ENCODE peak calls at places on chromosomes 1 and 21, in nine cellular contexts. Q, Z, V, A, D, G, J, I and B are unnamed samples.

GRCh38 chr21:45329261-45330074 is 41.8 kb upstream of the POFUT2 start:
- DNase-seq in J (no peak), I (no peak), Z (no peak), G (peak; percentile 78), Q (peak; percentile 75), V (no peak), D (peak; percentile 86), A (peak; percentile 46), B (no peak)

GRCh38 chr21:39676054-39676771 is 63.5 kb downstream of the B3GALT5 start:
- DNase-seq in J (no peak), A (peak; percentile 88), V (no peak), Q (no peak), Z (peak; percentile 95), I (no peak), G (no peak), D (no peak), B (peak; percentile 85)

GRCh38 chr1:51907079-51907702 is 28.7 kb upstream of the NRDC start:
- DNase-seq in Z (no peak), Q (no peak), D (no peak), G (no peak), J (no peak), A (no peak), I (no peak), V (no peak), B (no peak)

GRCh38 chr1:118077331-118078055 is 107.5 kb downstream of the SPAG17 start:
- DNase-seq in J (no peak), G (peak; percentile 20), D (no peak), Q (peak; percentile 52), I (no peak), Z (peak; percentile 23), V (no peak), A (peak; percentile 37), B (peak; percentile 28)

GRCh38 chr1:65681101-65681500 is 111.6 kb upstream of the PDE4B start:
- DNase-seq in V (no peak), Q (no peak), Z (no peak), D (no peak), G (no peak), A (peak; percentile 35), I (no peak), J (no peak), B (peak; percentile 2)

GRCh38 chr1:47507921-47508894 is 70.4 kb downstream of the FOXD2 start:
- DNase-seq in J (no peak), D (peak; percentile 75), Z (no peak), V (no peak), Q (no peak), A (no peak), I (no peak), G (peak; percentile 73), B (no peak)

GRCh38 chr1:187121661-187122060 is 292.9 kb downstream of the PLA2G4A start:
- DNase-seq in J (no peak), G (no peak), Q (no peak), V (no peak), I (no peak), D (no peak), A (no peak), Z (no peak), B (no peak)

GRCh38 chr1:209777587-209777986 is 6.8 kb downstream of the C1orf74 start:
- DNase-seq in A (no peak), I (no peak), V (no peak), J (no peak), G (no peak), Q (no peak), Z (no peak), D (no peak), B (peak; percentile 60)

GRCh38 chr1:12433323-12434053 is 184.5 kb downstream of the DHRS3 start:
- DNase-seq in V (no peak), D (no peak), G (peak; percentile 28), Z (no peak), I (no peak), A (no peak), J (no peak), Q (no peak), B (no peak)

GRCh38 chr1:202056644-202057334 is 46.4 kb downstream of the ELF3 start:
- DNase-seq in V (no peak), Q (no peak), J (no peak), I (no peak), G (no peak), Z (peak; percentile 94), A (peak; percentile 90), D (peak; percentile 96), B (peak; percentile 96)

GRCh38 chr1:235901461-235901860 is 34.8 kb upstream of the LYST start:
- DNase-seq in V (no peak), D (no peak), G (no peak), Z (no peak), Q (no peak), A (no peak), J (no peak), I (no peak), B (peak; percentile 51)

GRCh38 chr1:71638081-71638766 is 557.4 kb upstream of the ZRANB2 start:
- DNase-seq in V (no peak), D (no peak), I (no peak), A (peak; percentile 60), J (no peak), Z (no peak), G (no peak), Q (no peak), B (peak; percentile 48)

GRCh38 chr1:100891380-100891779 is 3.3 kb downstream of the EXTL2 start:
- DNase-seq in G (no peak), Q (no peak), J (no peak), D (no peak), I (no peak), Z (no peak), V (no peak), A (no peak), B (no peak)

GRCh38 chr1:24362982-24363614 is 43.9 kb downstream of the GRHL3 start:
- DNase-seq in Q (peak; percentile 46), A (peak; percentile 89), Z (no peak), V (no peak), D (no peak), G (no peak), I (no peak), J (peak; percentile 55), B (peak; percentile 96)

GRCh38 chr1:178031856-178032320 is 62.0 kb upstream of the RASAL2 start:
- DNase-seq in G (peak; percentile 83), Z (peak; percentile 46), Q (peak; percentile 88), D (peak; percentile 89), I (peak; percentile 19), J (peak; percentile 87), V (no peak), A (peak; percentile 68), B (peak; percentile 71)

GRCh38 chr21:14591882-14592281 is 45.8 kb upstream of the SAMSN1 start:
- DNase-seq in I (peak; percentile 28), V (peak; percentile 12), Q (no peak), J (no peak), A (peak; percentile 13), G (no peak), D (no peak), Z (no peak), B (no peak)

GRCh38 chr1:52633291-52633754 is 355 bp downstream of the SHISAL2A start:
- DNase-seq in D (peak; percentile 69), Z (no peak), Q (no peak), A (no peak), J (no peak), V (peak; percentile 43), G (peak; percentile 53), I (peak; percentile 35), B (no peak)

GRCh38 chr1:241924080-241924808 is 33.3 kb upstream of the BECN2 start:
- DNase-seq in I (no peak), Z (no peak), J (no peak), A (peak; percentile 13), D (no peak), G (no peak), Q (no peak), V (no peak), B (no peak)

GRCh38 chr1:93525431-93525830 is 77.5 kb downstream of the FNBP1L start:
- DNase-seq in Z (no peak), A (peak; percentile 7), V (no peak), I (no peak), J (no peak), D (no peak), G (no peak), Q (no peak), B (peak; percentile 44)

GRCh38 chr1:222250376-222250775 is 297.5 kb downstream of the HHIPL2 start:
- DNase-seq in Q (no peak), I (no peak), Z (no peak), A (no peak), G (no peak), J (peak; percentile 46), D (no peak), V (no peak), B (no peak)

GRCh38 chr1:206062464-206062863 is 9.5 kb downstream of the RHEX start:
- DNase-seq in Q (no peak), Z (no peak), G (no peak), I (no peak), A (no peak), V (no peak), D (no peak), J (no peak), B (no peak)

GRCh38 chr1:170145691-170146676 is at the start of gene NTMT2:
- DNase-seq in G (no peak), I (no peak), Q (no peak), A (peak; percentile 48), D (no peak), Z (peak; percentile 34), V (no peak), J (no peak), B (peak; percentile 2)

GRCh38 chr1:205262706-205263105 is 35.0 kb downstream of the TMCC2 start:
- DNase-seq in D (no peak), I (no peak), V (no peak), Z (no peak), J (no peak), A (no peak), G (no peak), Q (no peak), B (no peak)

GRCh38 chr1:246213947-246214346 is 293.1 kb downstream of the SMYD3 start:
- DNase-seq in I (no peak), J (no peak), D (no peak), Z (no peak), V (no peak), Q (no peak), A (no peak), G (no peak), B (no peak)

GRCh38 chr1:48109390-48110009 is 112.3 kb upstream of the TRABD2B start:
- DNase-seq in V (no peak), J (peak; percentile 34), Q (peak; percentile 56), Z (peak; percentile 70), G (peak; percentile 48), A (peak; percentile 47), I (no peak), D (no peak), B (peak; percentile 54)